ENCODE peak calls at places on chromosomes 5 and 9, in ten cellular contexts. K, H, Z, W, M, P, C, U, N and V are unnamed samples.

GRCh38 chr9:91138760-91139159 is 223.0 kb downstream of the AUH start:
- DNase-seq in N (no peak), C (no peak), P (peak; percentile 19), M (no peak), H (no peak), K (no peak), Z (no peak), U (no peak), W (no peak), V (no peak)

GRCh38 chr9:32783168-32783891 is at the start of gene TMEM215:
- DNase-seq in N (no peak), C (no peak), P (no peak), H (peak; percentile 13), Z (peak; percentile 70), W (peak; percentile 49), M (no peak), K (no peak), U (no peak), V (no peak)

GRCh38 chr5:124162782-124163532 is 583.5 kb downstream of the ZNF608 start:
- DNase-seq in W (peak; percentile 13), N (no peak), P (no peak), M (no peak), U (peak; percentile 49), K (no peak), H (no peak), Z (peak; percentile 17), C (no peak), V (peak; percentile 91)

GRCh38 chr5:74519161-74519571 is 121.4 kb downstream of the ENC1 start:
- DNase-seq in K (no peak), Z (no peak), W (peak; percentile 40), H (no peak), U (peak; percentile 92), P (peak; percentile 11), M (no peak), C (no peak), N (no peak), V (no peak)

GRCh38 chr5:80937591-80937990 is 22.6 kb upstream of the RASGRF2 start:
- DNase-seq in M (no peak), Z (no peak), P (peak; percentile 17), W (peak; percentile 43), H (no peak), U (no peak), C (peak; percentile 47), N (no peak), K (no peak), V (no peak)

GRCh38 chr9:83623634-83623991 is 670 bp downstream of the IDNK start:
- DNase-seq in M (no peak), C (no peak), N (no peak), W (peak; percentile 15), K (no peak), P (no peak), H (no peak), Z (no peak), U (peak; percentile 34), V (no peak)

GRCh38 chr9:113428062-113428600 is 17.6 kb downstream of the C9orf43 start:
- DNase-seq in U (no peak), Z (no peak), M (no peak), P (no peak), K (no peak), W (no peak), H (no peak), N (no peak), C (no peak), V (no peak)

GRCh38 chr5:40271476-40271875 is 408.2 kb upstream of the PTGER4 start:
- DNase-seq in P (no peak), H (no peak), K (no peak), W (no peak), Z (no peak), M (no peak), N (no peak), C (no peak), U (no peak), V (no peak)

GRCh38 chr5:68374770-68375518 is 159.4 kb downstream of the PIK3R1 start:
- DNase-seq in H (no peak), Z (no peak), P (no peak), C (no peak), U (no peak), K (no peak), M (no peak), N (no peak), W (no peak), V (no peak)

GRCh38 chr5:78974011-78974410 is 11.1 kb downstream of the ARSB start:
- DNase-seq in Z (peak; percentile 52), H (no peak), K (no peak), N (no peak), W (no peak), C (no peak), M (no peak), P (no peak), U (no peak), V (peak; percentile 53)

GRCh38 chr5:141716009-141716408 is 34.0 kb upstream of the ARAP3 start:
- DNase-seq in U (peak; percentile 80), N (no peak), M (no peak), Z (peak; percentile 21), K (no peak), C (no peak), H (no peak), P (no peak), W (no peak), V (no peak)

GRCh38 chr5:158832736-158833135 is 267.0 kb downstream of the EBF1 start:
- DNase-seq in C (no peak), H (no peak), Z (no peak), K (no peak), N (no peak), W (no peak), U (no peak), M (no peak), P (peak; percentile 38), V (no peak)

GRCh38 chr5:16733597-16733996 is 116.8 kb upstream of the RETREG1 start:
- DNase-seq in C (no peak), K (no peak), W (no peak), Z (no peak), H (no peak), M (no peak), P (no peak), U (no peak), N (no peak), V (no peak)

GRCh38 chr9:133135193-133135745 is 14.2 kb upstream of the RALGDS start:
- DNase-seq in Z (no peak), N (no peak), H (peak; percentile 88), P (peak; percentile 87), C (peak; percentile 82), W (no peak), M (no peak), K (peak; percentile 78), U (peak; percentile 94), V (peak; percentile 53)

GRCh38 chr5:172183881-172184280 is 4.1 kb downstream of the STK10 start:
- DNase-seq in U (no peak), K (no peak), P (no peak), W (no peak), H (no peak), N (no peak), Z (no peak), C (no peak), M (no peak), V (no peak)

GRCh38 chr5:5314166-5314565 is 108.3 kb upstream of the ICE1 start:
- DNase-seq in W (no peak), Z (no peak), U (no peak), M (no peak), K (no peak), H (no peak), P (no peak), N (no peak), C (no peak), V (no peak)

GRCh38 chr9:134851015-134851414 is 29.6 kb upstream of the FCN2 start:
- DNase-seq in W (no peak), K (no peak), N (no peak), P (no peak), M (no peak), H (no peak), Z (no peak), U (no peak), C (no peak), V (peak; percentile 27)

GRCh38 chr5:35333366-35333765 is 103.1 kb upstream of the PRLR start:
- DNase-seq in H (no peak), K (no peak), U (peak; percentile 12), W (no peak), N (no peak), P (no peak), Z (no peak), C (no peak), M (no peak), V (no peak)
- H3K4me3 ChIP-seq in H (no peak overlapping the region), K (no peak overlapping the region), U (no peak overlapping the region), W (no peak overlapping the region), N (no peak overlapping the region), P (no peak overlapping the region), Z (no peak overlapping the region), C (no peak overlapping the region), M (no peak overlapping the region), V (no peak overlapping the region)

GRCh38 chr5:110321117-110321516 is 405.4 kb downstream of the TMEM232 start:
- DNase-seq in N (no peak), K (no peak), W (no peak), P (no peak), M (no peak), C (peak; percentile 64), H (no peak), Z (no peak), U (no peak), V (no peak)
- TF ChIP-seq CTCF in N (no peak), K (no peak), W (no peak), P (no peak), M (no peak), C (no peak), H (no peak), Z (no peak), U (no peak), V (no peak)

DNA sequence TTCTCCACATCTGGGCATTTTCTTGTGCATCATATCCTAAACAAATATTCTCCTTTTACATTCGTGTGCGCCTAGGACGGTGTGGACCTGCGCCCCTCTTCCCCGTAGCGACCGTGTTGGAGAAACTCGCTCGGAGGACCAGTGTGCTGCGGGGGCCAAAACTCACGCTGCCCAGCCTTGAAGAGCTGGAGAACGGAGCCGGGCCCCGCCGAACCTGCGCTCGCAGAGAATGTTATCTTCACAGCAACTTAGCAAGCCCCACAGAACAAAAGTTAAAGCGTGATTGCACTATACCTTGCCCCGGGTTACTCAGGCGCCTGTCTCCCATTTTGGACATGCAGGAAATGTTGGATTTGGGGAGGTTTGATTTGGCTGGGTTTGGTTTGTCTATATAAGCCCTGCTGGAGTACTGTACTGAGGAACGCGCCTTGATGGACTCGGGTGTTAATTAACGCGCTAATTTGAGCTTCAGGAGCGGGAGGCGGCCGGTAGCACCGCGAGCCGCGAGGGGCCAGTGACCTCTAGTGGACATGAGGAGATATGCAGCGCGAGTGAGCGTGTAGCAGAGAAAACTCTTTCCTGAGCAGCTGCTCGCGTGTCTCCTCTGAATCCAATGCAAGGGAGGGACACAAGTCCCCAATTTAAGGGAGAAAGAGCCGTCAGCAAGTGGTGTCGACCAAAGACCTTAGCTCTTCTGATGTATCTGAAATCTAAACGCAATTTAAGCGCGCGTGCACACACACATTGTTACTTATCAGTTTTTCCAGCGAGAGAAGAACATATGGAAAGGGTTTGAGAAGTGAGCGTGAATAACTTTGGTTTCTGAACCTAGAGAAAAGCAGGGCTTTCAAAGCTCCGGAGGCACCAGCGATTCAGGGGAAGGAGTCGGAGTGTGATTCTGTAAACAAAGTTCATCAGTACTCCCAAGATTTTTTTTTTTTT is 192.1 kb downstream of the MEF2C start:
- DNase-seq in K (peak; percentile 77), N (peak; percentile 63), W (peak; percentile 84), P (peak; percentile 49), C (no peak), M (peak; percentile 66), U (no peak), Z (peak; percentile 57), H (peak; percentile 44), V (peak; percentile 85)
- H3K4me3 ChIP-seq in K (no peak overlapping the region), N (no peak overlapping the region), W (no peak overlapping the region), P (peak overlapping the region; percentile 27), C (peak overlapping the region; percentile 23), M (peak overlapping the region; percentile 38), U (peak overlapping the region; percentile 24), Z (peak overlapping the region; percentile 33), H (peak overlapping the region; percentile 53), V (peak overlapping the region; percentile 65)

GRCh38 chr9:20524776-20525175 is 97.5 kb downstream of the MLLT3 start:
- DNase-seq in U (no peak), P (peak; percentile 46), M (no peak), N (no peak), H (no peak), C (no peak), Z (peak; percentile 15), K (no peak), W (no peak), V (no peak)
- TF ChIP-seq CTCF in U (peak; percentile 45), P (peak; percentile 29), M (peak; percentile 48), N (no peak), H (no peak), C (peak; percentile 52), Z (peak; percentile 55), K (no peak), W (no peak), V (no peak)